ENCODE peak calls at places on chromosomes 6 and 20, in nine cellular contexts. One of them, this sample, is unnamed.

GRCh38 chr6:78867370-78868040 is at the start of gene IRAK1BP1:
- DNase-seq in hepatocyte: peak; percentile 91
- DNase-seq in stomach: peak; percentile 82
- DNase-seq in heart left ventricle: peak; percentile 83
- DNase-seq in GM23248: peak; percentile 89
- DNase-seq in sigmoid colon: peak; percentile 83
- DNase-seq in right cardiac atrium: peak; percentile 93
- DNase-seq in IMR-90: peak; percentile 75
- DNase-seq in CD8-positive, alpha-beta T cell: peak; percentile 77
- DNase-seq in this sample: peak; percentile 85

GRCh38 chr6:82554706-82555105 is 191.1 kb downstream of the TPBG start:
- DNase-seq in hepatocyte: no peak
- DNase-seq in stomach: no peak
- DNase-seq in heart left ventricle: no peak
- DNase-seq in GM23248: peak; percentile 13
- DNase-seq in sigmoid colon: no peak
- DNase-seq in right cardiac atrium: no peak
- DNase-seq in IMR-90: no peak
- DNase-seq in CD8-positive, alpha-beta T cell: no peak
- DNase-seq in this sample: no peak

GRCh38 chr6:140921366-140922226 is 1211.1 kb upstream of the GJE1 start:
- DNase-seq in hepatocyte: peak; percentile 79
- DNase-seq in stomach: no peak
- DNase-seq in heart left ventricle: peak; percentile 21
- DNase-seq in GM23248: peak; percentile 85
- DNase-seq in sigmoid colon: no peak
- DNase-seq in right cardiac atrium: no peak
- DNase-seq in IMR-90: peak; percentile 86
- DNase-seq in CD8-positive, alpha-beta T cell: no peak
- DNase-seq in this sample: no peak

GRCh38 chr20:40584128-40584819 is 104.8 kb downstream of the MAFB start:
- DNase-seq in hepatocyte: no peak
- DNase-seq in stomach: no peak
- DNase-seq in heart left ventricle: peak; percentile 29
- DNase-seq in GM23248: no peak
- DNase-seq in sigmoid colon: no peak
- DNase-seq in right cardiac atrium: peak; percentile 79
- DNase-seq in IMR-90: no peak
- DNase-seq in CD8-positive, alpha-beta T cell: no peak
- DNase-seq in this sample: no peak

GRCh38 chr6:5898563-5898962 is 108.2 kb downstream of the NRN1 start:
- DNase-seq in hepatocyte: no peak
- DNase-seq in stomach: no peak
- DNase-seq in heart left ventricle: no peak
- DNase-seq in GM23248: no peak
- DNase-seq in sigmoid colon: no peak
- DNase-seq in right cardiac atrium: no peak
- DNase-seq in IMR-90: no peak
- DNase-seq in CD8-positive, alpha-beta T cell: no peak
- DNase-seq in this sample: no peak

GRCh38 chr6:33297406-33297955 is 1.3 kb downstream of the RGL2 start:
- DNase-seq in hepatocyte: peak; percentile 69
- DNase-seq in stomach: peak; percentile 81
- DNase-seq in heart left ventricle: no peak
- DNase-seq in GM23248: no peak
- DNase-seq in sigmoid colon: no peak
- DNase-seq in right cardiac atrium: peak; percentile 74
- DNase-seq in IMR-90: no peak
- DNase-seq in CD8-positive, alpha-beta T cell: no peak
- DNase-seq in this sample: no peak

GRCh38 chr6:84685983-84686584 is 78.3 kb downstream of the TBX18 start:
- DNase-seq in hepatocyte: no peak
- DNase-seq in stomach: no peak
- DNase-seq in heart left ventricle: no peak
- DNase-seq in GM23248: no peak
- DNase-seq in sigmoid colon: no peak
- DNase-seq in right cardiac atrium: no peak
- DNase-seq in IMR-90: peak; percentile 16
- DNase-seq in CD8-positive, alpha-beta T cell: no peak
- DNase-seq in this sample: no peak

GRCh38 chr6:169019111-169019510 is 234.5 kb downstream of the THBS2 start:
- DNase-seq in hepatocyte: no peak
- DNase-seq in stomach: no peak
- DNase-seq in heart left ventricle: no peak
- DNase-seq in GM23248: no peak
- DNase-seq in sigmoid colon: no peak
- DNase-seq in right cardiac atrium: no peak
- DNase-seq in IMR-90: no peak
- DNase-seq in CD8-positive, alpha-beta T cell: no peak
- DNase-seq in this sample: no peak

GRCh38 chr6:147260091-147260490 is 55.9 kb downstream of the STXBP5 start:
- DNase-seq in hepatocyte: no peak
- DNase-seq in stomach: no peak
- DNase-seq in heart left ventricle: no peak
- DNase-seq in GM23248: no peak
- DNase-seq in sigmoid colon: no peak
- DNase-seq in right cardiac atrium: no peak
- DNase-seq in IMR-90: no peak
- DNase-seq in CD8-positive, alpha-beta T cell: no peak
- DNase-seq in this sample: no peak

GRCh38 chr20:47466704-47467459 is 34.8 kb upstream of the NCOA3 start:
- DNase-seq in hepatocyte: no peak
- DNase-seq in stomach: no peak
- DNase-seq in heart left ventricle: no peak
- DNase-seq in GM23248: no peak
- DNase-seq in sigmoid colon: no peak
- DNase-seq in right cardiac atrium: no peak
- DNase-seq in IMR-90: no peak
- DNase-seq in CD8-positive, alpha-beta T cell: no peak
- DNase-seq in this sample: no peak

GRCh38 chr6:20200761-20201160 is 11.5 kb downstream of the MBOAT1 start:
- DNase-seq in hepatocyte: no peak
- DNase-seq in stomach: peak; percentile 42
- DNase-seq in heart left ventricle: no peak
- DNase-seq in GM23248: no peak
- DNase-seq in sigmoid colon: no peak
- DNase-seq in right cardiac atrium: peak; percentile 58
- DNase-seq in IMR-90: no peak
- DNase-seq in CD8-positive, alpha-beta T cell: no peak
- DNase-seq in this sample: no peak
- H3K4me1 ChIP-seq in hepatocyte: peaks cover 21% of the 10 kb centered on the region
- H3K4me1 ChIP-seq in stomach: peaks cover 74% of the 10 kb centered on the region
- H3K4me1 ChIP-seq in heart left ventricle: peaks cover 32% of the 10 kb centered on the region
- H3K4me1 ChIP-seq in GM23248: peaks cover 19% of the 10 kb centered on the region
- H3K4me1 ChIP-seq in sigmoid colon: peaks cover 79% of the 10 kb centered on the region
- H3K4me1 ChIP-seq in right cardiac atrium: peaks cover 2% of the 10 kb centered on the region
- H3K4me1 ChIP-seq in IMR-90: peaks cover 2% of the 10 kb centered on the region
- H3K4me1 ChIP-seq in CD8-positive, alpha-beta T cell: peaks cover 2% of the 10 kb centered on the region
- H3K4me1 ChIP-seq in this sample: peaks cover 35% of the 10 kb centered on the region

GRCh38 chr6:24240380-24240779 is 114.4 kb downstream of the NRSN1 start:
- DNase-seq in hepatocyte: no peak
- DNase-seq in stomach: no peak
- DNase-seq in heart left ventricle: no peak
- DNase-seq in GM23248: no peak
- DNase-seq in sigmoid colon: no peak
- DNase-seq in right cardiac atrium: no peak
- DNase-seq in IMR-90: no peak
- DNase-seq in CD8-positive, alpha-beta T cell: no peak
- DNase-seq in this sample: no peak
- H3K4me1 ChIP-seq in hepatocyte: no peaks in the 10 kb centered on the region
- H3K4me1 ChIP-seq in stomach: no peaks in the 10 kb centered on the region
- H3K4me1 ChIP-seq in heart left ventricle: no peaks in the 10 kb centered on the region
- H3K4me1 ChIP-seq in GM23248: no peaks in the 10 kb centered on the region
- H3K4me1 ChIP-seq in sigmoid colon: peaks cover 26% of the 10 kb centered on the region
- H3K4me1 ChIP-seq in right cardiac atrium: no peaks in the 10 kb centered on the region
- H3K4me1 ChIP-seq in IMR-90: no peaks in the 10 kb centered on the region
- H3K4me1 ChIP-seq in CD8-positive, alpha-beta T cell: no peaks in the 10 kb centered on the region
- H3K4me1 ChIP-seq in this sample: no peaks in the 10 kb centered on the region

DNA sequence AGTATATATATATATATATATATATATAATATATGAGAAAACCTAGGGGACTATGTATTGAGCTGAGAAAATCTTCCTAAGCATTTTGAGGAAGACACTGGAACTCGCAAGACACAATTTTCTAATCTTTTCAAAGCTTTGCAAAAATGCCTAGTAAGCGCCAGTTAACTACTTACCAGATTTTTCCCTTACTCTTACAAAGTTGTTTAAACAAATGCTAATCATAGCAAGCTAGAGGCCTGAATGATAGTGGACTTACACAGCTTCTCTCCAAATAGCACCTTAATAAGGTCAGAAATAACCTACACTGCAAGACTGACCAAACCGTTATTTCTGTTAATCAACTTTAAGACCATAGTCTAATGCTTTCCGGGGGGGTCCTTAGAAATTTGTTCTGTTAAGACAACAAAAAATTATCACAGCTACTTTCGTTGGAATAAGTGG is 56.1 kb upstream of the HFE start:
- DNase-seq in hepatocyte: no peak
- DNase-seq in stomach: no peak
- DNase-seq in heart left ventricle: no peak
- DNase-seq in GM23248: no peak
- DNase-seq in sigmoid colon: no peak
- DNase-seq in right cardiac atrium: no peak
- DNase-seq in IMR-90: no peak
- DNase-seq in CD8-positive, alpha-beta T cell: no peak
- DNase-seq in this sample: no peak
- H3K4me1 ChIP-seq in hepatocyte: peaks cover 14% of the 10 kb centered on the region
- H3K4me1 ChIP-seq in stomach: peaks cover 41% of the 10 kb centered on the region
- H3K4me1 ChIP-seq in heart left ventricle: peaks cover 25% of the 10 kb centered on the region
- H3K4me1 ChIP-seq in GM23248: peaks cover 11% of the 10 kb centered on the region
- H3K4me1 ChIP-seq in sigmoid colon: peaks cover 24% of the 10 kb centered on the region
- H3K4me1 ChIP-seq in right cardiac atrium: peaks cover 2% of the 10 kb centered on the region
- H3K4me1 ChIP-seq in IMR-90: no peaks in the 10 kb centered on the region
- H3K4me1 ChIP-seq in CD8-positive, alpha-beta T cell: peaks cover 31% of the 10 kb centered on the region
- H3K4me1 ChIP-seq in this sample: peaks cover 12% of the 10 kb centered on the region

GRCh38 chr20:35602851-35603495 is 12.7 kb upstream of the SPAG4 start:
- DNase-seq in hepatocyte: no peak
- DNase-seq in stomach: no peak
- DNase-seq in heart left ventricle: no peak
- DNase-seq in GM23248: no peak
- DNase-seq in sigmoid colon: peak; percentile 50
- DNase-seq in right cardiac atrium: no peak
- DNase-seq in IMR-90: no peak
- DNase-seq in CD8-positive, alpha-beta T cell: no peak
- DNase-seq in this sample: peak; percentile 80
- H3K4me1 ChIP-seq in hepatocyte: peaks cover 13% of the 10 kb centered on the region
- H3K4me1 ChIP-seq in stomach: peaks cover 28% of the 10 kb centered on the region
- H3K4me1 ChIP-seq in heart left ventricle: peaks cover 16% of the 10 kb centered on the region
- H3K4me1 ChIP-seq in GM23248: peaks cover 5% of the 10 kb centered on the region
- H3K4me1 ChIP-seq in sigmoid colon: peaks cover 18% of the 10 kb centered on the region
- H3K4me1 ChIP-seq in right cardiac atrium: no peaks in the 10 kb centered on the region
- H3K4me1 ChIP-seq in IMR-90: peaks cover 3% of the 10 kb centered on the region
- H3K4me1 ChIP-seq in CD8-positive, alpha-beta T cell: peaks cover 16% of the 10 kb centered on the region
- H3K4me1 ChIP-seq in this sample: peaks cover 12% of the 10 kb centered on the region

GRCh38 chr6:154481541-154482013 is 28.9 kb downstream of the CNKSR3 start:
- DNase-seq in hepatocyte: no peak
- DNase-seq in stomach: no peak
- DNase-seq in heart left ventricle: no peak
- DNase-seq in GM23248: no peak
- DNase-seq in sigmoid colon: no peak
- DNase-seq in right cardiac atrium: no peak
- DNase-seq in IMR-90: no peak
- DNase-seq in CD8-positive, alpha-beta T cell: no peak
- DNase-seq in this sample: no peak
- H3K4me1 ChIP-seq in hepatocyte: peaks cover 37% of the 10 kb centered on the region
- H3K4me1 ChIP-seq in stomach: peaks cover 64% of the 10 kb centered on the region
- H3K4me1 ChIP-seq in heart left ventricle: peaks cover 43% of the 10 kb centered on the region
- H3K4me1 ChIP-seq in GM23248: peaks cover 27% of the 10 kb centered on the region
- H3K4me1 ChIP-seq in sigmoid colon: peaks cover 83% of the 10 kb centered on the region
- H3K4me1 ChIP-seq in right cardiac atrium: peaks cover 11% of the 10 kb centered on the region
- H3K4me1 ChIP-seq in IMR-90: peaks cover 22% of the 10 kb centered on the region
- H3K4me1 ChIP-seq in CD8-positive, alpha-beta T cell: no peaks in the 10 kb centered on the region
- H3K4me1 ChIP-seq in this sample: no peaks in the 10 kb centered on the region

DNA sequence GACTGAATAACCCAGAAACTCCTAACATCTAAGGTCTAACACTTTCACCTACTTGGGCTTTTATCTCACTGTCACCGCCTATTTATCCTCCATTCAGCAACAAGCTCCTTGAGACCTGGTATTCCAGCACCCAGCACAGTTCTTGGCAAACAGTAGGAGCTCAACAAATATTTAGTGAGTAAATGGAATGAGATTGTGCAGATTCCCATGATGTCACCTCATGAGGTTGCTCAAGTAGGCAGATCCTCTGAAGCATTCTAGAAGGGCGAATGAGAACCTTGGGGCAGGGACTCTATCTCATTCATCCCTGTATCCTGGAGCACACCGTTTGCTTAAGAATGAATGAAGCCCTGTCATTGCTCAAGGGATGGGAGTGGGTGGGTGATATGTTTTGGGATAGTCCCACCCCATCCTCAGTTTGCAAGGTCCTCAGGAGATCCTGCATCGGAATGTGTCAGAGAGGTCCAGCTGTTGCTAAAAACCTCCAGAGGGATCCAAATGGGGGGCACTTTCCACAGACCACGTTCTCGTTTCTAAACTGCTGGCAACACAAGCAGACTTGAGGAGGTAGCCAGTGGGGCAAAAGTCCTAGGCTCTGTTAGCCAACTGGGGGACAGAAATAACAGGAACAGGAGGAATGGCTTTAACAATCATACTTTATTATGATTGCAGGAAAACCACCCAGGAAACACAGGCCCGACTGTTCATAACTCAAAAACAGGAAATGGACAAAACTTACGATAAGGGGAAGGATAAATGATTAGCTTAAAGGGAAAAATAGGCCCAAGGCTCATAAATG is 42.0 kb downstream of the EDN1 start:
- DNase-seq in hepatocyte: peak; percentile 80
- DNase-seq in stomach: peak; percentile 64
- DNase-seq in heart left ventricle: no peak
- DNase-seq in GM23248: peak; percentile 59
- DNase-seq in sigmoid colon: no peak
- DNase-seq in right cardiac atrium: no peak
- DNase-seq in IMR-90: peak; percentile 58
- DNase-seq in CD8-positive, alpha-beta T cell: no peak
- DNase-seq in this sample: no peak
- H3K4me1 ChIP-seq in hepatocyte: peaks cover 11% of the 10 kb centered on the region
- H3K4me1 ChIP-seq in stomach: peaks cover 47% of the 10 kb centered on the region
- H3K4me1 ChIP-seq in heart left ventricle: peaks cover 12% of the 10 kb centered on the region
- H3K4me1 ChIP-seq in GM23248: peaks cover 8% of the 10 kb centered on the region
- H3K4me1 ChIP-seq in sigmoid colon: peaks cover 13% of the 10 kb centered on the region
- H3K4me1 ChIP-seq in right cardiac atrium: peaks cover 3% of the 10 kb centered on the region
- H3K4me1 ChIP-seq in IMR-90: no peaks in the 10 kb centered on the region
- H3K4me1 ChIP-seq in CD8-positive, alpha-beta T cell: no peaks in the 10 kb centered on the region
- H3K4me1 ChIP-seq in this sample: peaks cover 23% of the 10 kb centered on the region

DNA sequence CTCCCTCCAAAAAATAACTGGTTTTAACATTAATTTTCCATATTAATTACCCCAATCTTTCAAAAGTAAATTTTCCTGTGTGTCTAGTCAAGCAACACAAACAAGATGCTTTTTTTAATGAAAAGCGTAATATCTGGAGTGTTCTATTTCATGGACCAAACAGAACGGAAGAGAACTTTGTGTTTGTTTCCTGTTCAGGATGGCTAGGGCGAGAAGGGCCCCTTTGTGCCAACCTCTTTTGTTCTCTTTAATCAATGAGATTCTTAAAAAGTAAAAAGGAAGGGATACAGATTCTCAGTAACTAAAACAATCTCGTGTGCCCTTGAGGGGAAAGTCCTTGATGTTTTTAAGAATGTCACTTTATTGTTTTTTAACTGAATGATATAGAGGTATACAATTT is 55.7 kb downstream of the GNAS start:
- DNase-seq in hepatocyte: no peak
- DNase-seq in stomach: no peak
- DNase-seq in heart left ventricle: no peak
- DNase-seq in GM23248: no peak
- DNase-seq in sigmoid colon: no peak
- DNase-seq in right cardiac atrium: no peak
- DNase-seq in IMR-90: no peak
- DNase-seq in CD8-positive, alpha-beta T cell: no peak
- DNase-seq in this sample: no peak
- H3K4me1 ChIP-seq in hepatocyte: peaks cover 18% of the 10 kb centered on the region
- H3K4me1 ChIP-seq in stomach: peaks cover 49% of the 10 kb centered on the region
- H3K4me1 ChIP-seq in heart left ventricle: peaks cover 62% of the 10 kb centered on the region
- H3K4me1 ChIP-seq in GM23248: peaks cover 18% of the 10 kb centered on the region
- H3K4me1 ChIP-seq in sigmoid colon: peaks cover 42% of the 10 kb centered on the region
- H3K4me1 ChIP-seq in right cardiac atrium: peaks cover 3% of the 10 kb centered on the region
- H3K4me1 ChIP-seq in IMR-90: peaks cover 12% of the 10 kb centered on the region
- H3K4me1 ChIP-seq in CD8-positive, alpha-beta T cell: peaks cover 35% of the 10 kb centered on the region
- H3K4me1 ChIP-seq in this sample: peaks cover 20% of the 10 kb centered on the region

This sample was measured in RWPE2.